ENCODE peak calls at places on chromosomes 4 and X, in seven cellular contexts. K, G, F, H, X, Z and E are unnamed samples.

GRCh38 chrX:1388651-1389050 is 3.3 kb downstream of the SLC25A6 start:
- DNase-seq in K (no peak), G (no peak), F (no peak), H (no peak), X (no peak), Z (no peak), E (no peak)

GRCh38 chr4:116005037-116005805 is 891.8 kb upstream of the NDST4 start:
- DNase-seq in K (no peak), G (no peak), F (peak; percentile 35), H (no peak), X (no peak), Z (no peak), E (no peak)

GRCh38 chr4:169151671-169152070 is 119.1 kb downstream of the SH3RF1 start:
- DNase-seq in K (no peak), G (no peak), F (no peak), H (no peak), X (no peak), Z (no peak), E (no peak)

GRCh38 chr4:101967697-101968346 is 177.3 kb downstream of the BANK1 start:
- DNase-seq in K (no peak), G (no peak), F (no peak), H (no peak), X (no peak), Z (no peak), E (no peak)

GRCh38 chr4:126207892-126208291 is 893.1 kb downstream of the FAT4 start:
- DNase-seq in K (no peak), G (no peak), F (no peak), H (no peak), X (no peak), Z (no peak), E (no peak)

GRCh38 chr4:42786350-42787070 is 106.0 kb upstream of the GRXCR1 start:
- DNase-seq in K (no peak), G (no peak), F (no peak), H (no peak), X (peak; percentile 8), Z (no peak), E (no peak)

GRCh38 chr4:186161138-186161537 is 30.2 kb upstream of the CYP4V2 start:
- DNase-seq in K (no peak), G (no peak), F (no peak), H (no peak), X (no peak), Z (peak; percentile 14), E (no peak)

GRCh38 chr4:88522702-88523324 is 763 bp downstream of the PYURF start:
- DNase-seq in K (no peak), G (peak; percentile 40), F (no peak), H (peak; percentile 47), X (peak; percentile 41), Z (peak; percentile 29), E (peak; percentile 66)

GRCh38 chr4:75391489-75392166 is 122.6 kb downstream of the RCHY1 start:
- DNase-seq in K (no peak), G (no peak), F (no peak), H (no peak), X (no peak), Z (no peak), E (no peak)

GRCh38 chr4:17995165-17995564 is 26.4 kb downstream of the LCORL start:
- DNase-seq in K (no peak), G (no peak), F (no peak), H (no peak), X (no peak), Z (no peak), E (no peak)

GRCh38 chrX:52363247-52363883 is 5.5 kb upstream of the XAGE2 start:
- DNase-seq in K (no peak), G (no peak), F (peak; percentile 45), H (peak; percentile 50), X (no peak), Z (no peak), E (no peak)

GRCh38 chr4:129604632-129605031 is 508.7 kb downstream of the C4orf33 start:
- DNase-seq in K (no peak), G (no peak), F (no peak), H (no peak), X (no peak), Z (no peak), E (no peak)

GRCh38 chrX:68835104-68835442 is 6.3 kb downstream of the EFNB1 start:
- DNase-seq in K (no peak), G (no peak), F (no peak), H (no peak), X (no peak), Z (no peak), E (no peak)
- H3K9me3 ChIP-seq in K (no peaks in the 10 kb centered on the region), G (no peaks in the 10 kb centered on the region), F (no peaks in the 10 kb centered on the region), H (no peaks in the 10 kb centered on the region), X (no peaks in the 10 kb centered on the region), Z (no peaks in the 10 kb centered on the region), E (no peaks in the 10 kb centered on the region)

GRCh38 chr4:44727471-44727870 is 1.1 kb upstream of the GNPDA2 start:
- DNase-seq in K (no peak), G (no peak), F (no peak), H (no peak), X (no peak), Z (no peak), E (no peak)
- H3K4me3 ChIP-seq in K (peak overlapping the region; percentile 89), G (no peak overlapping the region), F (no peak overlapping the region), H (no peak overlapping the region), X (no peak overlapping the region), Z (no peak overlapping the region), E (no peak overlapping the region)

GRCh38 chr4:91826186-91826585 is 477.6 kb upstream of the GRID2 start:
- DNase-seq in K (no peak), G (no peak), F (no peak), H (no peak), X (no peak), Z (no peak), E (no peak)
- H3K9me3 ChIP-seq in K (peaks cover 3% of the 10 kb centered on the region), G (peaks cover 3% of the 10 kb centered on the region), F (no peaks in the 10 kb centered on the region), H (no peaks in the 10 kb centered on the region), X (no peaks in the 10 kb centered on the region), Z (peaks cover 3% of the 10 kb centered on the region), E (peaks cover 15% of the 10 kb centered on the region)

GRCh38 chr4:124060261-124060918 is 652.1 kb downstream of the ANKRD50 start:
- DNase-seq in K (peak; percentile 73), G (peak; percentile 53), F (no peak), H (peak; percentile 29), X (peak; percentile 34), Z (no peak), E (peak; percentile 70)
- H3K4me3 ChIP-seq in K (no peak overlapping the region), G (no peak overlapping the region), F (peak overlapping the region; percentile 60), H (no peak overlapping the region), X (no peak overlapping the region), Z (no peak overlapping the region), E (no peak overlapping the region)